ENCODE peak calls at places on chromosomes 11 and 22, in seven cellular contexts. One of them, this sample, is unnamed.
A peak's percentile ranks its signal among the peaks of the same experiment; 100 is the strongest.

GRCh38 chr11:83007909-83008580 is 63.7 kb downstream of the RAB30 start:
- DNase-seq in mucosa of descending colon: peak; percentile 69
- DNase-seq in MCF 10A: no peak
- DNase-seq in fibroblast of pulmonary artery: peak; percentile 35
- DNase-seq in H9: no peak
- DNase-seq in adrenal gland: peak; percentile 73
- DNase-seq in cardiac fibroblast: no peak
- DNase-seq in this sample: peak; percentile 34

GRCh38 chr11:134429104-134429503 is 17.1 kb upstream of the B3GAT1 start:
- DNase-seq in adrenal gland: no peak
- DNase-seq in H9: no peak
- DNase-seq in mucosa of descending colon: no peak
- DNase-seq in fibroblast of pulmonary artery: no peak
- DNase-seq in MCF 10A: no peak
- DNase-seq in cardiac fibroblast: no peak
- DNase-seq in this sample: no peak

GRCh38 chr11:76752321-76753175 is 30.6 kb upstream of the TSKU start:
- DNase-seq in MCF 10A: peak; percentile 74
- DNase-seq in H9: no peak
- DNase-seq in fibroblast of pulmonary artery: peak; percentile 86
- DNase-seq in mucosa of descending colon: peak; percentile 92
- DNase-seq in adrenal gland: peak; percentile 91
- DNase-seq in cardiac fibroblast: peak; percentile 82
- DNase-seq in this sample: no peak

GRCh38 chr11:112525270-112525669 is 264.6 kb upstream of the PLET1 start:
- DNase-seq in MCF 10A: peak; percentile 84
- DNase-seq in cardiac fibroblast: peak; percentile 7
- DNase-seq in fibroblast of pulmonary artery: peak; percentile 6
- DNase-seq in mucosa of descending colon: peak; percentile 41
- DNase-seq in H9: no peak
- DNase-seq in adrenal gland: peak; percentile 49
- DNase-seq in this sample: no peak

GRCh38 chr11:87092159-87092558 is 54.4 kb downstream of the TMEM135 start:
- DNase-seq in MCF 10A: peak; percentile 25
- DNase-seq in adrenal gland: no peak
- DNase-seq in cardiac fibroblast: peak; percentile 60
- DNase-seq in fibroblast of pulmonary artery: peak; percentile 6
- DNase-seq in H9: no peak
- DNase-seq in mucosa of descending colon: no peak
- DNase-seq in this sample: no peak

GRCh38 chr22:47865626-47866025 is 1103.2 kb downstream of the TBC1D22A start:
- DNase-seq in adrenal gland: no peak
- DNase-seq in mucosa of descending colon: no peak
- DNase-seq in cardiac fibroblast: no peak
- DNase-seq in MCF 10A: no peak
- DNase-seq in H9: no peak
- DNase-seq in fibroblast of pulmonary artery: no peak
- DNase-seq in this sample: no peak

GRCh38 chr22:35326854-35327562 is 27.3 kb downstream of the TOM1 start:
- DNase-seq in MCF 10A: no peak
- DNase-seq in H9: no peak
- DNase-seq in mucosa of descending colon: no peak
- DNase-seq in fibroblast of pulmonary artery: no peak
- DNase-seq in adrenal gland: no peak
- DNase-seq in cardiac fibroblast: no peak
- DNase-seq in this sample: no peak

GRCh38 chr11:1632053-1632714 is 2.6 kb downstream of the KRTAP5-5 start:
- DNase-seq in cardiac fibroblast: no peak
- DNase-seq in fibroblast of pulmonary artery: no peak
- DNase-seq in H9: no peak
- DNase-seq in MCF 10A: no peak
- DNase-seq in adrenal gland: no peak
- DNase-seq in mucosa of descending colon: no peak
- DNase-seq in this sample: no peak

GRCh38 chr11:130168105-130168504 is 8.5 kb downstream of the ST14 start:
- DNase-seq in adrenal gland: no peak
- DNase-seq in H9: no peak
- DNase-seq in MCF 10A: no peak
- DNase-seq in cardiac fibroblast: peak; percentile 76
- DNase-seq in mucosa of descending colon: no peak
- DNase-seq in fibroblast of pulmonary artery: no peak
- DNase-seq in this sample: no peak

GRCh38 chr11:85182437-85183109 is 444.6 kb downstream of the DLG2 start:
- DNase-seq in adrenal gland: no peak
- DNase-seq in H9: peak; percentile 45
- DNase-seq in cardiac fibroblast: peak; percentile 54
- DNase-seq in mucosa of descending colon: no peak
- DNase-seq in fibroblast of pulmonary artery: peak; percentile 3
- DNase-seq in MCF 10A: peak; percentile 46
- DNase-seq in this sample: no peak

GRCh38 chr11:119795231-119795630 is 66.2 kb upstream of the NECTIN1 start:
- DNase-seq in fibroblast of pulmonary artery: peak; percentile 29
- DNase-seq in adrenal gland: no peak
- DNase-seq in H9: no peak
- DNase-seq in cardiac fibroblast: peak; percentile 9
- DNase-seq in MCF 10A: peak; percentile 66
- DNase-seq in mucosa of descending colon: no peak
- DNase-seq in this sample: no peak

DNA sequence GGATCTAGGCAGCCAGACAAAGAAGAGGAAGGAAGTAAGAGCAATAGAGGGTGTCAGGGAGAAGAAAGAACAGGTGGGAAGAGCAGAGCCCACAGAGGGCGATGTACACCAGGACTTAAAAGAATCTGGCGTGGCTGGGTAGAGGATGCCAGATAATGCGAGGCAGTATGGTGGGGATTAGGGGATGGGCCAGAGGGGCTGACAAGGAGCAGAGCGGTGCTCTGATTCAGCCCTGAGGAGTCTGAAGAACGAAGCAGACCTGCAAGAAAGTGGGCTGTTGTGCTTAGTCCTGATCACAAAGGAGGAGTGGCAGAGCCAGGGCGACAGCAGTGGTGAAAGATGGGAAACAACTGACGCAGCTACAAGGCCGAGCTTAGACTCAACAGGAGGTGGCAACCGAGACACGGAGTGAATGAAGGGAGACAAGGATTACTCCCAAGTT is 163.7 kb downstream of the LARGE1 start:
- DNase-seq in cardiac fibroblast: no peak
- DNase-seq in MCF 10A: no peak
- DNase-seq in mucosa of descending colon: no peak
- DNase-seq in H9: peak; percentile 68
- DNase-seq in fibroblast of pulmonary artery: no peak
- DNase-seq in adrenal gland: no peak
- DNase-seq in this sample: no peak
- TF ChIP-seq CTCF in cardiac fibroblast: no peak
- TF ChIP-seq CTCF in MCF 10A: no peak
- TF ChIP-seq CTCF in mucosa of descending colon: no peak
- TF ChIP-seq CTCF in H9: peak; percentile 62
- TF ChIP-seq CTCF in fibroblast of pulmonary artery: no peak
- TF ChIP-seq CTCF in adrenal gland: no peak
- TF ChIP-seq CTCF in this sample: peak; percentile 13

GRCh38 chr11:64802370-64803162 is 448 bp downstream of the MAP4K2 start:
- DNase-seq in H9: no peak
- DNase-seq in mucosa of descending colon: peak; percentile 82
- DNase-seq in cardiac fibroblast: no peak
- DNase-seq in MCF 10A: no peak
- DNase-seq in adrenal gland: peak; percentile 52
- DNase-seq in fibroblast of pulmonary artery: no peak
- DNase-seq in this sample: no peak

GRCh38 chr11:64804346-64805210 is 1.6 kb upstream of the MAP4K2 start:
- DNase-seq in adrenal gland: no peak
- DNase-seq in fibroblast of pulmonary artery: no peak
- DNase-seq in MCF 10A: no peak
- DNase-seq in H9: peak; percentile 69
- DNase-seq in cardiac fibroblast: no peak
- DNase-seq in mucosa of descending colon: peak; percentile 58
- DNase-seq in this sample: no peak

GRCh38 chr11:64803846-64804345 is 882 bp upstream of the MAP4K2 start:
- DNase-seq in MCF 10A: no peak
- DNase-seq in cardiac fibroblast: no peak
- DNase-seq in mucosa of descending colon: no peak
- DNase-seq in adrenal gland: no peak
- DNase-seq in fibroblast of pulmonary artery: no peak
- DNase-seq in H9: peak; percentile 77
- DNase-seq in this sample: no peak

GRCh38 chr11:64801591-64802369 is 1.2 kb downstream of the MAP4K2 start:
- DNase-seq in H9: peak; percentile 20
- DNase-seq in adrenal gland: no peak
- DNase-seq in cardiac fibroblast: no peak
- DNase-seq in fibroblast of pulmonary artery: no peak
- DNase-seq in mucosa of descending colon: peak; percentile 66
- DNase-seq in MCF 10A: no peak
- DNase-seq in this sample: no peak

GRCh38 chr11:64803163-64803845 is at the start of gene MAP4K2:
- DNase-seq in H9: peak; percentile 90
- DNase-seq in fibroblast of pulmonary artery: peak; percentile 83
- DNase-seq in MCF 10A: peak; percentile 87
- DNase-seq in mucosa of descending colon: peak; percentile 92
- DNase-seq in adrenal gland: peak; percentile 92
- DNase-seq in cardiac fibroblast: peak; percentile 78
- DNase-seq in this sample: peak; percentile 94
- TF ChIP-seq CTCF in H9: peak; percentile 42
- TF ChIP-seq CTCF in fibroblast of pulmonary artery: no peak
- TF ChIP-seq CTCF in MCF 10A: peak; percentile 16
- TF ChIP-seq CTCF in mucosa of descending colon: no peak
- TF ChIP-seq CTCF in adrenal gland: no peak
- TF ChIP-seq CTCF in cardiac fibroblast: no peak
- TF ChIP-seq CTCF in this sample: peak; percentile 6

GRCh38 chr11:102934735-102935134 is 20.8 kb downstream of the MMP13 start:
- DNase-seq in MCF 10A: no peak
- DNase-seq in H9: no peak
- DNase-seq in fibroblast of pulmonary artery: no peak
- DNase-seq in cardiac fibroblast: no peak
- DNase-seq in mucosa of descending colon: no peak
- DNase-seq in adrenal gland: no peak
- DNase-seq in this sample: no peak
- TF ChIP-seq CTCF in MCF 10A: no peak
- TF ChIP-seq CTCF in H9: no peak
- TF ChIP-seq CTCF in fibroblast of pulmonary artery: no peak
- TF ChIP-seq CTCF in cardiac fibroblast: no peak
- TF ChIP-seq CTCF in mucosa of descending colon: no peak
- TF ChIP-seq CTCF in adrenal gland: no peak
- TF ChIP-seq CTCF in this sample: no peak

GRCh38 chr11:17983569-17983968 is 29.3 kb downstream of the SERGEF start:
- DNase-seq in cardiac fibroblast: no peak
- DNase-seq in adrenal gland: no peak
- DNase-seq in MCF 10A: no peak
- DNase-seq in H9: no peak
- DNase-seq in mucosa of descending colon: no peak
- DNase-seq in fibroblast of pulmonary artery: no peak
- DNase-seq in this sample: no peak
- TF ChIP-seq CTCF in cardiac fibroblast: no peak
- TF ChIP-seq CTCF in adrenal gland: no peak
- TF ChIP-seq CTCF in MCF 10A: no peak
- TF ChIP-seq CTCF in H9: no peak
- TF ChIP-seq CTCF in mucosa of descending colon: no peak
- TF ChIP-seq CTCF in fibroblast of pulmonary artery: no peak
- TF ChIP-seq CTCF in this sample: no peak

DNA sequence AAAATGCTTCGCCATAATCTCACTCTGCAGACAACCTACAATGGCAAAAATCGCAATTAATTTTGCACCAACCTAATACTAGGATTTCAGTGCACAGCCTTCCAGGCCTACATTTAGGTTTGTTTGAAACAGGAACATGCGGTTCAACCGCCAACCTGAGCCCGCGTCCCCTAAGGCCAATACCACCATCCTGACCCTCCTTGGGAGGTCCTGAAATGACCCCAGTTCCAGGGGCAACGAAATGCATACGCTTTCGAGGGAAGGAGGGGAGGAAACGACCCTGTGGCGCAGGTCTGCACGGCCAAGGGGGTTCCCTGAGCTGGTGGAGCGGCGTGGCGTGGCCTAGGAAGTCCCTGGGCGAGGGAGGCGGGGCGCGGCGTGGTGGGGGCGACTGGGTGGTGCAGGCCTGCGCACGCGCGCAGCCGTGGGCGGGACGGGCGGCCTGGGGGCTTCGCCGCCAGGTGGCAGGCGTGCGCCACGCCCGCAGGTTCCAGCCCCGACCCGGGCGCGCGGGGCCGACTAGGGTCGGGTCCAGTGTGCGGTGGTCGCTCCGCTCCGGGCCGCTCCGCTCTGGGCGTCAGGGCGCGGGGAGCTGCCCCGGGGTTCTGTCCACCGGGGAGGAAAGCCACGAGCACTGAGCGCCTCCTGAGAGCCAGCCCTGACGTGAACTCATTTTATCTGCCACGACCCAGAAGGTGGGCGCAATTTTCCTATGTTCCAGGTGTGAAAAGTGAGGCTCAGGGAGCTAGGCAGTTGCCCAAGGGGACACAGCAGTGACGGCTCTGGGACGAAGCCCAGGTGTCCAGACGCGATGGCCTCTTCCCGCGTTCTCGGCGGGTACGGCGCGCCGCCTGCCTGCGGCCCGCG is 94.2 kb downstream of the SWAP70 start:
- DNase-seq in fibroblast of pulmonary artery: peak; percentile 73
- DNase-seq in cardiac fibroblast: peak; percentile 77
- DNase-seq in H9: peak; percentile 80
- DNase-seq in mucosa of descending colon: peak; percentile 95
- DNase-seq in adrenal gland: peak; percentile 88
- DNase-seq in MCF 10A: peak; percentile 64
- DNase-seq in this sample: peak; percentile 98
- TF ChIP-seq CTCF in fibroblast of pulmonary artery: peak; percentile 0
- TF ChIP-seq CTCF in cardiac fibroblast: peak; percentile 12
- TF ChIP-seq CTCF in H9: peak; percentile 88
- TF ChIP-seq CTCF in mucosa of descending colon: peak; percentile 85
- TF ChIP-seq CTCF in adrenal gland: no peak
- TF ChIP-seq CTCF in MCF 10A: peak; percentile 87
- TF ChIP-seq CTCF in this sample: peak; percentile 54

GRCh38 chr11:60710482-60710881 is 11.1 kb downstream of the MS4A8 start:
- DNase-seq in cardiac fibroblast: no peak
- DNase-seq in adrenal gland: no peak
- DNase-seq in fibroblast of pulmonary artery: no peak
- DNase-seq in H9: peak; percentile 62
- DNase-seq in MCF 10A: peak; percentile 6
- DNase-seq in mucosa of descending colon: no peak
- DNase-seq in this sample: no peak
- TF ChIP-seq CTCF in cardiac fibroblast: peak; percentile 11
- TF ChIP-seq CTCF in adrenal gland: no peak
- TF ChIP-seq CTCF in fibroblast of pulmonary artery: peak; percentile 10
- TF ChIP-seq CTCF in H9: peak; percentile 64
- TF ChIP-seq CTCF in MCF 10A: no peak
- TF ChIP-seq CTCF in mucosa of descending colon: no peak
- TF ChIP-seq CTCF in this sample: no peak

GRCh38 chr11:14773755-14774154 is 118.3 kb downstream of the CYP2R1 start:
- DNase-seq in mucosa of descending colon: no peak
- DNase-seq in fibroblast of pulmonary artery: peak; percentile 37
- DNase-seq in cardiac fibroblast: peak; percentile 36
- DNase-seq in H9: no peak
- DNase-seq in MCF 10A: no peak
- DNase-seq in adrenal gland: no peak
- DNase-seq in this sample: no peak
- TF ChIP-seq CTCF in mucosa of descending colon: no peak
- TF ChIP-seq CTCF in fibroblast of pulmonary artery: peak; percentile 32
- TF ChIP-seq CTCF in cardiac fibroblast: peak; percentile 26
- TF ChIP-seq CTCF in H9: peak; percentile 74
- TF ChIP-seq CTCF in MCF 10A: no peak
- TF ChIP-seq CTCF in adrenal gland: no peak
- TF ChIP-seq CTCF in this sample: no peak